ENCODE peak calls at places on chromosomes 3 and 15, in nine cellular contexts. One of them, this sample, is unnamed.

GRCh38 chr3:155853214-155854146 is 747 bp downstream of the SLC33A1 start:
- DNase-seq in mesendoderm: peak; percentile 70
- DNase-seq in T-cell: peak; percentile 14
- DNase-seq in Peyer's patch: no peak
- DNase-seq in AML-193: peak; percentile 36
- DNase-seq in activated naive CD8-positive, alpha-beta T cell treated with anti-CD3 and anti-CD28 coated beads, Interleukin-2, amount 50 U/mL, for 16 hours: no peak
- DNase-seq in dermis microvascular lymphatic vessel endothelial cell: peak; percentile 48
- DNase-seq in T-helper 1 cell: peak; percentile 9
- DNase-seq in D721Med: no peak
- DNase-seq in this sample: no peak

GRCh38 chr3:120093923-120094775 is at the start of gene GSK3B:
- DNase-seq in activated naive CD8-positive, alpha-beta T cell treated with anti-CD3 and anti-CD28 coated beads, Interleukin-2, amount 50 U/mL, for 16 hours: peak; percentile 30
- DNase-seq in mesendoderm: no peak
- DNase-seq in AML-193: peak; percentile 94
- DNase-seq in Peyer's patch: peak; percentile 99
- DNase-seq in dermis microvascular lymphatic vessel endothelial cell: no peak
- DNase-seq in D721Med: peak; percentile 31
- DNase-seq in T-cell: peak; percentile 78
- DNase-seq in T-helper 1 cell: peak; percentile 61
- DNase-seq in this sample: peak; percentile 99

GRCh38 chr15:85168642-85169173 is 187.1 kb downstream of the PDE8A start:
- DNase-seq in mesendoderm: peak; percentile 85
- DNase-seq in T-cell: peak; percentile 35
- DNase-seq in D721Med: no peak
- DNase-seq in AML-193: peak; percentile 2
- DNase-seq in dermis microvascular lymphatic vessel endothelial cell: peak; percentile 45
- DNase-seq in activated naive CD8-positive, alpha-beta T cell treated with anti-CD3 and anti-CD28 coated beads, Interleukin-2, amount 50 U/mL, for 16 hours: no peak
- DNase-seq in T-helper 1 cell: no peak
- DNase-seq in Peyer's patch: peak; percentile 31
- DNase-seq in this sample: peak; percentile 71

GRCh38 chr3:24929521-24929920 is 434.9 kb upstream of the THRB start:
- DNase-seq in AML-193: no peak
- DNase-seq in T-helper 1 cell: no peak
- DNase-seq in T-cell: no peak
- DNase-seq in Peyer's patch: no peak
- DNase-seq in activated naive CD8-positive, alpha-beta T cell treated with anti-CD3 and anti-CD28 coated beads, Interleukin-2, amount 50 U/mL, for 16 hours: no peak
- DNase-seq in D721Med: no peak
- DNase-seq in mesendoderm: peak; percentile 20
- DNase-seq in dermis microvascular lymphatic vessel endothelial cell: no peak
- DNase-seq in this sample: no peak

GRCh38 chr3:131591394-131591990 is 88.7 kb upstream of the MRPL3 start:
- DNase-seq in dermis microvascular lymphatic vessel endothelial cell: no peak
- DNase-seq in AML-193: no peak
- DNase-seq in T-cell: no peak
- DNase-seq in T-helper 1 cell: no peak
- DNase-seq in mesendoderm: no peak
- DNase-seq in D721Med: no peak
- DNase-seq in Peyer's patch: no peak
- DNase-seq in activated naive CD8-positive, alpha-beta T cell treated with anti-CD3 and anti-CD28 coated beads, Interleukin-2, amount 50 U/mL, for 16 hours: no peak
- DNase-seq in this sample: no peak

GRCh38 chr3:155129396-155129795 is 49.3 kb downstream of the MME start:
- DNase-seq in mesendoderm: peak; percentile 38
- DNase-seq in activated naive CD8-positive, alpha-beta T cell treated with anti-CD3 and anti-CD28 coated beads, Interleukin-2, amount 50 U/mL, for 16 hours: no peak
- DNase-seq in T-helper 1 cell: no peak
- DNase-seq in T-cell: no peak
- DNase-seq in Peyer's patch: no peak
- DNase-seq in dermis microvascular lymphatic vessel endothelial cell: no peak
- DNase-seq in AML-193: no peak
- DNase-seq in D721Med: no peak
- DNase-seq in this sample: no peak

GRCh38 chr3:184540777-184541681 is 20.6 kb upstream of the EPHB3 start:
- DNase-seq in T-helper 1 cell: peak; percentile 44
- DNase-seq in AML-193: peak; percentile 64
- DNase-seq in mesendoderm: peak; percentile 91
- DNase-seq in activated naive CD8-positive, alpha-beta T cell treated with anti-CD3 and anti-CD28 coated beads, Interleukin-2, amount 50 U/mL, for 16 hours: peak; percentile 51
- DNase-seq in D721Med: no peak
- DNase-seq in T-cell: peak; percentile 74
- DNase-seq in Peyer's patch: peak; percentile 75
- DNase-seq in dermis microvascular lymphatic vessel endothelial cell: peak; percentile 74
- DNase-seq in this sample: peak; percentile 94

GRCh38 chr3:167559922-167560321 is 86.1 kb upstream of the SERPINI2 start:
- DNase-seq in T-helper 1 cell: no peak
- DNase-seq in D721Med: no peak
- DNase-seq in AML-193: no peak
- DNase-seq in activated naive CD8-positive, alpha-beta T cell treated with anti-CD3 and anti-CD28 coated beads, Interleukin-2, amount 50 U/mL, for 16 hours: no peak
- DNase-seq in T-cell: no peak
- DNase-seq in Peyer's patch: no peak
- DNase-seq in dermis microvascular lymphatic vessel endothelial cell: no peak
- DNase-seq in mesendoderm: peak; percentile 23
- DNase-seq in this sample: no peak

GRCh38 chr15:52256930-52257733 is 38.5 kb downstream of the MYO5C start:
- DNase-seq in activated naive CD8-positive, alpha-beta T cell treated with anti-CD3 and anti-CD28 coated beads, Interleukin-2, amount 50 U/mL, for 16 hours: no peak
- DNase-seq in AML-193: no peak
- DNase-seq in T-helper 1 cell: no peak
- DNase-seq in Peyer's patch: no peak
- DNase-seq in dermis microvascular lymphatic vessel endothelial cell: no peak
- DNase-seq in mesendoderm: peak; percentile 32
- DNase-seq in D721Med: no peak
- DNase-seq in T-cell: no peak
- DNase-seq in this sample: no peak

GRCh38 chr3:100891033-100891432 is 102.2 kb downstream of the ABI3BP start:
- DNase-seq in mesendoderm: peak; percentile 13
- DNase-seq in T-cell: no peak
- DNase-seq in Peyer's patch: no peak
- DNase-seq in T-helper 1 cell: no peak
- DNase-seq in D721Med: no peak
- DNase-seq in activated naive CD8-positive, alpha-beta T cell treated with anti-CD3 and anti-CD28 coated beads, Interleukin-2, amount 50 U/mL, for 16 hours: no peak
- DNase-seq in dermis microvascular lymphatic vessel endothelial cell: peak; percentile 59
- DNase-seq in AML-193: no peak
- DNase-seq in this sample: no peak

GRCh38 chr15:58433597-58434333 is 2.0 kb downstream of the LIPC start:
- DNase-seq in dermis microvascular lymphatic vessel endothelial cell: no peak
- DNase-seq in AML-193: no peak
- DNase-seq in D721Med: no peak
- DNase-seq in T-cell: no peak
- DNase-seq in Peyer's patch: no peak
- DNase-seq in T-helper 1 cell: no peak
- DNase-seq in mesendoderm: peak; percentile 26
- DNase-seq in activated naive CD8-positive, alpha-beta T cell treated with anti-CD3 and anti-CD28 coated beads, Interleukin-2, amount 50 U/mL, for 16 hours: no peak
- DNase-seq in this sample: no peak

GRCh38 chr3:65729553-65729952 is 309.2 kb downstream of the MAGI1 start:
- DNase-seq in Peyer's patch: no peak
- DNase-seq in dermis microvascular lymphatic vessel endothelial cell: peak; percentile 84
- DNase-seq in T-helper 1 cell: no peak
- DNase-seq in D721Med: no peak
- DNase-seq in AML-193: no peak
- DNase-seq in activated naive CD8-positive, alpha-beta T cell treated with anti-CD3 and anti-CD28 coated beads, Interleukin-2, amount 50 U/mL, for 16 hours: no peak
- DNase-seq in T-cell: no peak
- DNase-seq in mesendoderm: no peak
- DNase-seq in this sample: no peak

GRCh38 chr3:100899440-100900091 is 93.7 kb downstream of the ABI3BP start:
- DNase-seq in dermis microvascular lymphatic vessel endothelial cell: peak; percentile 86
- DNase-seq in T-cell: no peak
- DNase-seq in AML-193: peak; percentile 29
- DNase-seq in T-helper 1 cell: no peak
- DNase-seq in D721Med: no peak
- DNase-seq in mesendoderm: no peak
- DNase-seq in activated naive CD8-positive, alpha-beta T cell treated with anti-CD3 and anti-CD28 coated beads, Interleukin-2, amount 50 U/mL, for 16 hours: no peak
- DNase-seq in Peyer's patch: no peak
- DNase-seq in this sample: no peak

GRCh38 chr3:71514621-71515020 is 68.9 kb downstream of the FOXP1 start:
- DNase-seq in dermis microvascular lymphatic vessel endothelial cell: no peak
- DNase-seq in AML-193: no peak
- DNase-seq in activated naive CD8-positive, alpha-beta T cell treated with anti-CD3 and anti-CD28 coated beads, Interleukin-2, amount 50 U/mL, for 16 hours: no peak
- DNase-seq in Peyer's patch: no peak
- DNase-seq in D721Med: no peak
- DNase-seq in mesendoderm: no peak
- DNase-seq in T-cell: no peak
- DNase-seq in T-helper 1 cell: no peak
- DNase-seq in this sample: no peak

GRCh38 chr3:122169911-122170310 is 13.6 kb upstream of the CASR start:
- DNase-seq in AML-193: no peak
- DNase-seq in T-cell: no peak
- DNase-seq in Peyer's patch: no peak
- DNase-seq in T-helper 1 cell: no peak
- DNase-seq in mesendoderm: no peak
- DNase-seq in activated naive CD8-positive, alpha-beta T cell treated with anti-CD3 and anti-CD28 coated beads, Interleukin-2, amount 50 U/mL, for 16 hours: no peak
- DNase-seq in D721Med: no peak
- DNase-seq in dermis microvascular lymphatic vessel endothelial cell: no peak
- DNase-seq in this sample: no peak

GRCh38 chr3:50248387-50248786 is 12.4 kb downstream of the GNAI2 start:
- DNase-seq in dermis microvascular lymphatic vessel endothelial cell: peak; percentile 85
- DNase-seq in Peyer's patch: no peak
- DNase-seq in mesendoderm: no peak
- DNase-seq in T-helper 1 cell: no peak
- DNase-seq in activated naive CD8-positive, alpha-beta T cell treated with anti-CD3 and anti-CD28 coated beads, Interleukin-2, amount 50 U/mL, for 16 hours: no peak
- DNase-seq in T-cell: no peak
- DNase-seq in AML-193: no peak
- DNase-seq in D721Med: no peak
- DNase-seq in this sample: peak; percentile 66

GRCh38 chr15:59366368-59367021 is 6.2 kb downstream of the MYO1E start:
- DNase-seq in mesendoderm: no peak
- DNase-seq in D721Med: no peak
- DNase-seq in T-helper 1 cell: no peak
- DNase-seq in activated naive CD8-positive, alpha-beta T cell treated with anti-CD3 and anti-CD28 coated beads, Interleukin-2, amount 50 U/mL, for 16 hours: no peak
- DNase-seq in dermis microvascular lymphatic vessel endothelial cell: peak; percentile 71
- DNase-seq in T-cell: no peak
- DNase-seq in Peyer's patch: no peak
- DNase-seq in AML-193: no peak
- DNase-seq in this sample: no peak

GRCh38 chr3:29255854-29256696 is 24.8 kb upstream of the RBMS3 start:
- DNase-seq in T-helper 1 cell: no peak
- DNase-seq in activated naive CD8-positive, alpha-beta T cell treated with anti-CD3 and anti-CD28 coated beads, Interleukin-2, amount 50 U/mL, for 16 hours: no peak
- DNase-seq in T-cell: no peak
- DNase-seq in dermis microvascular lymphatic vessel endothelial cell: no peak
- DNase-seq in D721Med: no peak
- DNase-seq in AML-193: no peak
- DNase-seq in mesendoderm: no peak
- DNase-seq in Peyer's patch: no peak
- DNase-seq in this sample: no peak

GRCh38 chr15:45918839-45919238 is 284.0 kb downstream of the SQOR start:
- DNase-seq in mesendoderm: no peak
- DNase-seq in dermis microvascular lymphatic vessel endothelial cell: peak; percentile 94
- DNase-seq in AML-193: no peak
- DNase-seq in D721Med: no peak
- DNase-seq in activated naive CD8-positive, alpha-beta T cell treated with anti-CD3 and anti-CD28 coated beads, Interleukin-2, amount 50 U/mL, for 16 hours: no peak
- DNase-seq in T-helper 1 cell: no peak
- DNase-seq in Peyer's patch: no peak
- DNase-seq in T-cell: no peak
- DNase-seq in this sample: no peak

GRCh38 chr3:60192297-60193114 is 1058.7 kb downstream of the FHIT start:
- DNase-seq in Peyer's patch: no peak
- DNase-seq in dermis microvascular lymphatic vessel endothelial cell: no peak
- DNase-seq in T-helper 1 cell: no peak
- DNase-seq in activated naive CD8-positive, alpha-beta T cell treated with anti-CD3 and anti-CD28 coated beads, Interleukin-2, amount 50 U/mL, for 16 hours: no peak
- DNase-seq in mesendoderm: no peak
- DNase-seq in AML-193: no peak
- DNase-seq in T-cell: no peak
- DNase-seq in D721Med: no peak
- DNase-seq in this sample: no peak

GRCh38 chr3:157175678-157176077 is 15.7 kb upstream of the CCNL1 start:
- DNase-seq in Peyer's patch: peak; percentile 52
- DNase-seq in activated naive CD8-positive, alpha-beta T cell treated with anti-CD3 and anti-CD28 coated beads, Interleukin-2, amount 50 U/mL, for 16 hours: no peak
- DNase-seq in dermis microvascular lymphatic vessel endothelial cell: peak; percentile 33
- DNase-seq in AML-193: no peak
- DNase-seq in mesendoderm: peak; percentile 38
- DNase-seq in T-helper 1 cell: no peak
- DNase-seq in D721Med: no peak
- DNase-seq in T-cell: no peak
- DNase-seq in this sample: peak; percentile 60

GRCh38 chr15:70508561-70509281 is 254.6 kb downstream of the UACA start:
- DNase-seq in Peyer's patch: no peak
- DNase-seq in activated naive CD8-positive, alpha-beta T cell treated with anti-CD3 and anti-CD28 coated beads, Interleukin-2, amount 50 U/mL, for 16 hours: no peak
- DNase-seq in T-cell: no peak
- DNase-seq in D721Med: no peak
- DNase-seq in AML-193: no peak
- DNase-seq in dermis microvascular lymphatic vessel endothelial cell: peak; percentile 65
- DNase-seq in T-helper 1 cell: no peak
- DNase-seq in mesendoderm: peak; percentile 64
- DNase-seq in this sample: no peak

GRCh38 chr3:28287046-28287445 is 45.6 kb downstream of the CMC1 start:
- DNase-seq in AML-193: no peak
- DNase-seq in dermis microvascular lymphatic vessel endothelial cell: no peak
- DNase-seq in T-cell: no peak
- DNase-seq in Peyer's patch: no peak
- DNase-seq in mesendoderm: no peak
- DNase-seq in D721Med: no peak
- DNase-seq in T-helper 1 cell: no peak
- DNase-seq in activated naive CD8-positive, alpha-beta T cell treated with anti-CD3 and anti-CD28 coated beads, Interleukin-2, amount 50 U/mL, for 16 hours: no peak
- DNase-seq in this sample: no peak

GRCh38 chr3:9782777-9783176 is 9.5 kb downstream of the TADA3 start:
- DNase-seq in T-cell: no peak
- DNase-seq in D721Med: no peak
- DNase-seq in dermis microvascular lymphatic vessel endothelial cell: peak; percentile 12
- DNase-seq in Peyer's patch: no peak
- DNase-seq in mesendoderm: peak; percentile 51
- DNase-seq in T-helper 1 cell: no peak
- DNase-seq in activated naive CD8-positive, alpha-beta T cell treated with anti-CD3 and anti-CD28 coated beads, Interleukin-2, amount 50 U/mL, for 16 hours: no peak
- DNase-seq in AML-193: peak; percentile 47
- DNase-seq in this sample: no peak

GRCh38 chr15:75923756-75924155 is 20.1 kb downstream of the FBXO22 start:
- DNase-seq in AML-193: no peak
- DNase-seq in T-cell: no peak
- DNase-seq in Peyer's patch: no peak
- DNase-seq in mesendoderm: no peak
- DNase-seq in T-helper 1 cell: no peak
- DNase-seq in dermis microvascular lymphatic vessel endothelial cell: no peak
- DNase-seq in D721Med: no peak
- DNase-seq in activated naive CD8-positive, alpha-beta T cell treated with anti-CD3 and anti-CD28 coated beads, Interleukin-2, amount 50 U/mL, for 16 hours: no peak
- DNase-seq in this sample: no peak

GRCh38 chr3:72155391-72156064 is 370.6 kb upstream of the PROK2 start:
- DNase-seq in T-helper 1 cell: no peak
- DNase-seq in Peyer's patch: no peak
- DNase-seq in D721Med: no peak
- DNase-seq in T-cell: no peak
- DNase-seq in dermis microvascular lymphatic vessel endothelial cell: peak; percentile 95
- DNase-seq in mesendoderm: no peak
- DNase-seq in AML-193: no peak
- DNase-seq in activated naive CD8-positive, alpha-beta T cell treated with anti-CD3 and anti-CD28 coated beads, Interleukin-2, amount 50 U/mL, for 16 hours: no peak
- DNase-seq in this sample: peak; percentile 55

GRCh38 chr3:105429034-105429762 is 62.5 kb downstream of the ALCAM start:
- DNase-seq in T-cell: no peak
- DNase-seq in dermis microvascular lymphatic vessel endothelial cell: no peak
- DNase-seq in mesendoderm: no peak
- DNase-seq in AML-193: no peak
- DNase-seq in D721Med: no peak
- DNase-seq in T-helper 1 cell: no peak
- DNase-seq in Peyer's patch: no peak
- DNase-seq in activated naive CD8-positive, alpha-beta T cell treated with anti-CD3 and anti-CD28 coated beads, Interleukin-2, amount 50 U/mL, for 16 hours: no peak
- DNase-seq in this sample: no peak

GRCh38 chr3:145170101-145170500 is 990.9 kb downstream of the PLOD2 start:
- DNase-seq in dermis microvascular lymphatic vessel endothelial cell: no peak
- DNase-seq in T-cell: no peak
- DNase-seq in Peyer's patch: no peak
- DNase-seq in AML-193: no peak
- DNase-seq in D721Med: no peak
- DNase-seq in mesendoderm: no peak
- DNase-seq in T-helper 1 cell: no peak
- DNase-seq in activated naive CD8-positive, alpha-beta T cell treated with anti-CD3 and anti-CD28 coated beads, Interleukin-2, amount 50 U/mL, for 16 hours: no peak
- DNase-seq in this sample: no peak